ENCODE peak calls at places on chromosome 5, in seven cellular contexts. T, B, P, K, F, U and D are unnamed samples.

GRCh38 chr5:151758430-151759241 is at the start of gene ATOX1:
- DNase-seq in T (peak), B (peak), P (peak), K (peak), F (peak), U (peak), D (peak)

GRCh38 chr5:58204966-58205365 is 254.9 kb downstream of the PLK2 start:
- DNase-seq in T (no peak), B (no peak), P (no peak), K (no peak), F (no peak), U (no peak), D (no peak)

GRCh38 chr5:176817864-176818377 is 7.6 kb downstream of the UNC5A start:
- DNase-seq in T (no peak), B (no peak), P (no peak), K (peak), F (no peak), U (peak), D (peak)

GRCh38 chr5:75434107-75434506 is 77.3 kb downstream of the CERT1 start:
- DNase-seq in T (peak), B (no peak), P (no peak), K (no peak), F (no peak), U (no peak), D (peak)

GRCh38 chr5:38546691-38547146 is 9.7 kb downstream of the LIFR start:
- DNase-seq in T (no peak), B (no peak), P (no peak), K (no peak), F (no peak), U (no peak), D (no peak)

GRCh38 chr5:57243286-57244137 is 69.7 kb downstream of the GPBP1 start:
- DNase-seq in T (no peak), B (no peak), P (peak), K (no peak), F (no peak), U (no peak), D (no peak)

GRCh38 chr5:6510132-6510531 is 61.5 kb downstream of the UBE2QL1 start:
- DNase-seq in T (no peak), B (no peak), P (no peak), K (no peak), F (peak), U (no peak), D (no peak)

GRCh38 chr5:116406306-116407041 is 168.1 kb downstream of the SEMA6A start:
- DNase-seq in T (no peak), B (no peak), P (no peak), K (no peak), F (no peak), U (no peak), D (no peak)

GRCh38 chr5:57725628-57726504 is 243.3 kb upstream of the ACTBL2 start:
- DNase-seq in T (no peak), B (no peak), P (no peak), K (peak), F (no peak), U (no peak), D (no peak)

GRCh38 chr5:177358333-177358939 is 712 bp downstream of the RGS14 start:
- DNase-seq in T (no peak), B (no peak), P (no peak), K (no peak), F (no peak), U (no peak), D (no peak)

GRCh38 chr5:152051499-152052454 is 127.1 kb upstream of the GLRA1 start:
- DNase-seq in T (no peak), B (no peak), P (no peak), K (no peak), F (no peak), U (no peak), D (no peak)

GRCh38 chr5:73619606-73620334 is 6.2 kb upstream of the ARHGEF28 start:
- DNase-seq in T (no peak), B (no peak), P (no peak), K (no peak), F (no peak), U (no peak), D (no peak)

GRCh38 chr5:134138416-134139376 is 24.2 kb downstream of the TCF7 start:
- DNase-seq in T (peak), B (peak), P (no peak), K (no peak), F (peak), U (no peak), D (peak)

GRCh38 chr5:157312492-157312891 is 46.6 kb downstream of the CYFIP2 start:
- DNase-seq in T (peak), B (no peak), P (peak), K (peak), F (peak), U (peak), D (peak)

GRCh38 chr5:114362197-114362976 is 517 bp downstream of the KCNN2 start:
- DNase-seq in T (peak), B (no peak), P (no peak), K (peak), F (peak), U (no peak), D (peak)

GRCh38 chr5:102628449-102629175 is 126.5 kb upstream of the PAM start:
- DNase-seq in T (peak), B (no peak), P (no peak), K (no peak), F (peak), U (peak), D (peak)

GRCh38 chr5:16628376-16628775 is 11.6 kb upstream of the RETREG1 start:
- DNase-seq in T (no peak), B (no peak), P (no peak), K (peak), F (no peak), U (no peak), D (peak)

GRCh38 chr5:155416765-155417164 is 403.2 kb downstream of the KIF4B start:
- DNase-seq in T (no peak), B (no peak), P (no peak), K (no peak), F (peak), U (no peak), D (no peak)

GRCh38 chr5:102762095-102762534 is 7.0 kb downstream of the PAM start:
- DNase-seq in T (peak), B (no peak), P (no peak), K (no peak), F (peak), U (peak), D (peak)

GRCh38 chr5:111530298-111530740 is 18.0 kb upstream of the STARD4 start:
- DNase-seq in T (peak), B (peak), P (peak), K (no peak), F (peak), U (peak), D (peak)

GRCh38 chr5:34576849-34577248 is 79.3 kb upstream of the RAI14 start:
- DNase-seq in T (peak), B (no peak), P (no peak), K (no peak), F (no peak), U (no peak), D (peak)

GRCh38 chr5:134328619-134329018 is 38.4 kb downstream of the CDKL3 start:
- DNase-seq in T (no peak), B (no peak), P (no peak), K (peak), F (no peak), U (peak), D (no peak)

GRCh38 chr5:78235289-78235688 is 59.2 kb downstream of the AP3B1 start:
- DNase-seq in T (peak), B (no peak), P (no peak), K (no peak), F (peak), U (peak), D (peak)

GRCh38 chr5:153883829-153884228 is 154.9 kb downstream of the FAM114A2 start:
- DNase-seq in T (peak), B (no peak), P (no peak), K (no peak), F (no peak), U (no peak), D (peak)

GRCh38 chr5:116574682-116575634 is at the start of gene SEMA6A:
- DNase-seq in T (peak), B (peak), P (peak), K (peak), F (peak), U (peak), D (peak)

GRCh38 chr5:124990723-124991122 is 244.3 kb upstream of the ZNF608 start:
- DNase-seq in T (no peak), B (no peak), P (peak), K (no peak), F (no peak), U (no peak), D (no peak)

DNA sequence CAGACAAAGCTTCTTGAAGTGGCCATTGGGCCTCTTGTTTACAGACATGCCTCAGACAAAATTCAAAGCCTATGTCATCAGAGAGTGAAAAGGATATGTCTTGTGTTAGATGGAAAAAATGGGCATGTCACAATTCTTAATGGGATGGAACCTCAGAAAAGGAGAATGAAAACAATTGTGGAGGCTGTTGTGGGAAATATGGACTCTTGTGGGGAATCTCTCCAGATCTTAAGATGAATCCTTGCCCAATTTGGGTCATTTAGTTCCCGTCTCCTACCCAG is 19.5 kb downstream of the SLC22A5 start:
- DNase-seq in T (no peak), B (no peak), P (no peak), K (no peak), F (no peak), U (no peak), D (peak)
- H3K4me3 ChIP-seq in T (no peak), B (no peak), P (no peak), K (no peak), F (no peak), U (no peak), D (no peak)

GRCh38 chr5:1007681-1008450 is 736 bp upstream of the NKD2 start:
- DNase-seq in T (no peak), B (peak), P (peak), K (no peak), F (no peak), U (no peak), D (no peak)

GRCh38 chr5:1007221-1007680 is 1.4 kb upstream of the NKD2 start:
- DNase-seq in T (no peak), B (peak), P (peak), K (no peak), F (no peak), U (no peak), D (no peak)

GRCh38 chr5:1010181-1010510 is 1.5 kb downstream of the NKD2 start:
- DNase-seq in T (no peak), B (peak), P (no peak), K (no peak), F (no peak), U (no peak), D (peak)

GRCh38 chr5:1009359-1010180 is 968 bp downstream of the NKD2 start:
- DNase-seq in T (no peak), B (peak), P (no peak), K (no peak), F (no peak), U (no peak), D (no peak)

GRCh38 chr5:1008451-1009358 is at the start of gene NKD2:
- DNase-seq in T (no peak), B (peak), P (peak), K (peak), F (no peak), U (no peak), D (no peak)
- TF ChIP-seq CTCF in T (no peak), B (no peak), P (peak), K (peak), F (peak), U (peak), D (peak)

GRCh38 chr5:172561151-172561550 is 79.9 kb upstream of the NEURL1B start:
- DNase-seq in T (peak), B (no peak), P (no peak), K (no peak), F (peak), U (peak), D (no peak)

GRCh38 chr5:172558076-172558990 is 82.7 kb upstream of the NEURL1B start:
- DNase-seq in T (no peak), B (peak), P (no peak), K (no peak), F (no peak), U (no peak), D (no peak)

GRCh38 chr5:172556262-172556661 is 84.8 kb upstream of the NEURL1B start:
- DNase-seq in T (peak), B (peak), P (no peak), K (no peak), F (no peak), U (no peak), D (no peak)

GRCh38 chr5:172556971-172557461 is 84.0 kb upstream of the NEURL1B start:
- DNase-seq in T (peak), B (peak), P (peak), K (no peak), F (no peak), U (no peak), D (peak)

GRCh38 chr5:172559004-172559932 is 81.8 kb upstream of the NEURL1B start:
- DNase-seq in T (peak), B (peak), P (peak), K (no peak), F (peak), U (peak), D (peak)
- H3K4me3 ChIP-seq in T (peak), B (peak), P (no peak), K (no peak), F (peak), U (peak), D (peak)

GRCh38 chr5:172845190-172845975 is 11.3 kb downstream of the ERGIC1 start:
- DNase-seq in T (no peak), B (no peak), P (no peak), K (no peak), F (no peak), U (no peak), D (no peak)
- TF ChIP-seq CTCF in T (no peak), B (no peak), P (no peak), K (peak), F (no peak), U (no peak), D (peak)